ENCODE peak calls at places on chromosome 15, in eight cellular contexts. H, M, Y, S, W, E, O and F are unnamed samples.

GRCh38 chr15:31498329-31498728 is 171.7 kb downstream of the KLF13 start:
- DNase-seq in H (no peak), M (no peak), Y (no peak), S (no peak), W (no peak), E (no peak), O (no peak), F (no peak)

GRCh38 chr15:36658321-36658720 is 78.9 kb downstream of the CDIN1 start:
- DNase-seq in H (no peak), M (no peak), Y (peak; percentile 59), S (no peak), W (no peak), E (no peak), O (peak; percentile 17), F (no peak)

GRCh38 chr15:99399612-99400011 is 148.3 kb downstream of the LRRC28 start:
- DNase-seq in H (no peak), M (no peak), Y (no peak), S (peak; percentile 21), W (no peak), E (no peak), O (no peak), F (no peak)

GRCh38 chr15:45429974-45430792 is 51.8 kb upstream of the GATM start:
- DNase-seq in H (peak; percentile 87), M (peak; percentile 71), Y (peak; percentile 39), S (peak; percentile 55), W (peak; percentile 85), E (peak; percentile 96), O (peak; percentile 46), F (peak; percentile 84)

GRCh38 chr15:45134682-45135604 is 5.1 kb downstream of the DUOX1 start:
- DNase-seq in H (no peak), M (no peak), Y (no peak), S (no peak), W (peak; percentile 47), E (no peak), O (no peak), F (no peak)

GRCh38 chr15:48996276-48996675 is 32.6 kb upstream of the SHC4 start:
- DNase-seq in H (no peak), M (no peak), Y (no peak), S (no peak), W (no peak), E (no peak), O (peak; percentile 33), F (no peak)

GRCh38 chr15:41966920-41967465 is 5.4 kb downstream of the EHD4 start:
- DNase-seq in H (no peak), M (no peak), Y (no peak), S (no peak), W (no peak), E (no peak), O (no peak), F (peak; percentile 54)

GRCh38 chr15:36210426-36210825 is 369.0 kb upstream of the CDIN1 start:
- DNase-seq in H (no peak), M (no peak), Y (no peak), S (no peak), W (no peak), E (no peak), O (no peak), F (no peak)

GRCh38 chr15:25971053-25971452 is 107.9 kb upstream of the ATP10A start:
- DNase-seq in H (no peak), M (no peak), Y (no peak), S (no peak), W (no peak), E (no peak), O (peak; percentile 1), F (no peak)

GRCh38 chr15:77514635-77515421 is 94.1 kb downstream of the HMG20A start:
- DNase-seq in H (no peak), M (no peak), Y (no peak), S (no peak), W (no peak), E (no peak), O (no peak), F (no peak)

GRCh38 chr15:60575995-60576394 is 97.1 kb upstream of the ICE2 start:
- DNase-seq in H (no peak), M (no peak), Y (peak; percentile 21), S (no peak), W (no peak), E (peak; percentile 50), O (peak; percentile 58), F (no peak)

GRCh38 chr15:33309602-33310276 is 1.0 kb upstream of the RYR3 start:
- DNase-seq in H (no peak), M (peak; percentile 33), Y (peak; percentile 17), S (peak; percentile 3), W (peak; percentile 49), E (no peak), O (no peak), F (no peak)

GRCh38 chr15:62071711-62072308 is 5.0 kb downstream of the C2CD4A start:
- DNase-seq in H (no peak), M (no peak), Y (peak; percentile 14), S (peak; percentile 78), W (no peak), E (no peak), O (peak; percentile 57), F (no peak)

GRCh38 chr15:100968043-100968966 is 49.1 kb downstream of the LRRK1 start:
- DNase-seq in H (no peak), M (no peak), Y (peak; percentile 46), S (peak; percentile 69), W (no peak), E (no peak), O (peak; percentile 81), F (no peak)

GRCh38 chr15:64865998-64866520 is 24.3 kb downstream of the PLEKHO2 start:
- DNase-seq in H (no peak), M (no peak), Y (peak; percentile 23), S (peak; percentile 35), W (no peak), E (no peak), O (peak; percentile 98), F (no peak)

DNA sequence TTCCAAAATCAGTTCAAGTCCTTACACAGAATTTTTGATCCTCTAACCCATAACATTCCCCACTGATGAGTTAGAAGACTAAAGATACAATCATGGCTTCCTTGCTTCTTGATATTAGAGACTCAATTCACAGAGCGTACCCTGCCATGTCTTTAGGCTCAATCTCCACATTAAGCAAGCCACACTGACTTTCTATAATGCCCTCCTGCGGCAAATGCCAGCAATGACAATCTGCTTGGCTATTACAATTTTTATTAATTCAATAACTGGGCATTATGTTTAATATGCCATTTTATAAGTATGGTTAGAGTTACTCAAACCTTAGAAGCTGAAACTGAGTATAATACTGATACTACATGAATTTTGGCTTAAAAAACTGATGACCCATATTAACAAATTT is 479.7 kb upstream of the NR2F2 start:
- DNase-seq in H (no peak), M (no peak), Y (no peak), S (no peak), W (no peak), E (no peak), O (no peak), F (no peak)
- TF ChIP-seq CTCF in H (no peak), M (no peak), Y (no peak), S (no peak), W (no peak), E (no peak), O (no peak), F (peak; percentile 62)

GRCh38 chr15:73246411-73246810 is 122.3 kb downstream of the HCN4 start:
- DNase-seq in H (no peak), M (no peak), Y (no peak), S (no peak), W (no peak), E (no peak), O (no peak), F (no peak)

GRCh38 chr15:73254598-73254997 is 114.2 kb downstream of the HCN4 start:
- DNase-seq in H (no peak), M (no peak), Y (no peak), S (no peak), W (no peak), E (no peak), O (no peak), F (no peak)

GRCh38 chr15:73244333-73244732 is 124.4 kb downstream of the HCN4 start:
- DNase-seq in H (no peak), M (no peak), Y (peak; percentile 14), S (no peak), W (no peak), E (no peak), O (no peak), F (no peak)

GRCh38 chr15:73246898-73247297 is 121.9 kb downstream of the HCN4 start:
- DNase-seq in H (no peak), M (no peak), Y (no peak), S (no peak), W (no peak), E (no peak), O (no peak), F (no peak)

DNA sequence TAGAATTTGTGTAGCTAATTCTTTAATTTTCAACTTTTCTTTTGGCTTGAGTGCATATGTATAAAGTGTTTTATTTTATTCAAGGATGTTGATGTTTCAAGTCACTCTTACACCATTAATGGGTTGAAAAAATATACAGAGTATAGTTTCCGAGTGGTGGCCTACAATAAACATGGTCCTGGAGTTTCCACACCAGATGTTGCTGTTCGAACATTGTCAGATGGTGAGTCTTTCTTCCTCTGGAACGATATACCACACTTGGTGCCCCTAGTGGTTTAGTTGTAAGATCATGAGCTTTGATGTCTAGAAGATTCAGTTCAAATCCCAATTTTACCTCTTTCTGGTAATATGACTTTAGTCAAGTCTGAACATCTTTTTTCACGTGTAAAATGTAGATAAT is 119.3 kb downstream of the HCN4 start:
- DNase-seq in H (no peak), M (no peak), Y (no peak), S (no peak), W (no peak), E (no peak), O (peak; percentile 68), F (no peak)
- TF ChIP-seq CTCF in H (no peak), M (no peak), Y (no peak), S (no peak), W (no peak), E (no peak), O (no peak), F (peak; percentile 22)

GRCh38 chr15:69749797-69750196 is 297.2 kb downstream of the RPLP1 start:
- DNase-seq in H (no peak), M (no peak), Y (peak; percentile 8), S (peak; percentile 21), W (no peak), E (no peak), O (no peak), F (no peak)
- TF ChIP-seq CTCF in H (no peak), M (no peak), Y (peak; percentile 31), S (peak; percentile 34), W (no peak), E (peak; percentile 13), O (peak; percentile 20), F (peak; percentile 23)

GRCh38 chr15:50009634-50010033 is 109.4 kb downstream of the ATP8B4 start:
- DNase-seq in H (no peak), M (no peak), Y (no peak), S (no peak), W (no peak), E (no peak), O (no peak), F (no peak)

GRCh38 chr15:50003786-50004334 is 115.2 kb downstream of the ATP8B4 start:
- DNase-seq in H (peak; percentile 20), M (peak; percentile 77), Y (peak; percentile 70), S (peak; percentile 92), W (peak; percentile 89), E (peak; percentile 90), O (peak; percentile 87), F (peak; percentile 79)
- TF ChIP-seq CTCF in H (no peak), M (peak; percentile 55), Y (peak; percentile 76), S (peak; percentile 80), W (peak; percentile 72), E (peak; percentile 34), O (peak; percentile 88), F (peak; percentile 88)